ENCODE peak calls at places on chromosome 3, in five cellular contexts. One of them, this sample, is unnamed.

GRCh38 chr3:56787784-56788256 is 13.9 kb downstream of the ARHGEF3 start:
- DNase-seq in tibial artery: no peak
- DNase-seq in CD8-positive, alpha-beta T cell: peak
- DNase-seq in uterus: no peak
- DNase-seq in mucosa of descending colon: no peak
- DNase-seq in this sample: no peak

GRCh38 chr3:154904328-154904727 is 175.8 kb upstream of the MME start:
- DNase-seq in CD8-positive, alpha-beta T cell: no peak
- DNase-seq in mucosa of descending colon: peak
- DNase-seq in uterus: no peak
- DNase-seq in tibial artery: no peak
- DNase-seq in this sample: no peak

GRCh38 chr3:105130911-105131310 is 235.8 kb upstream of the ALCAM start:
- DNase-seq in uterus: no peak
- DNase-seq in CD8-positive, alpha-beta T cell: no peak
- DNase-seq in tibial artery: no peak
- DNase-seq in mucosa of descending colon: no peak
- DNase-seq in this sample: no peak

GRCh38 chr3:106797461-106797860 is 579.8 kb upstream of the CCDC54 start:
- DNase-seq in mucosa of descending colon: no peak
- DNase-seq in CD8-positive, alpha-beta T cell: no peak
- DNase-seq in uterus: no peak
- DNase-seq in tibial artery: no peak
- DNase-seq in this sample: no peak

GRCh38 chr3:98691897-98692296 is 71.2 kb upstream of the ST3GAL6 start:
- DNase-seq in tibial artery: no peak
- DNase-seq in CD8-positive, alpha-beta T cell: no peak
- DNase-seq in uterus: no peak
- DNase-seq in mucosa of descending colon: no peak
- DNase-seq in this sample: no peak

GRCh38 chr3:37671000-37671483 is 190.6 kb upstream of the CTDSPL start:
- DNase-seq in mucosa of descending colon: no peak
- DNase-seq in tibial artery: no peak
- DNase-seq in CD8-positive, alpha-beta T cell: no peak
- DNase-seq in uterus: no peak
- DNase-seq in this sample: no peak

GRCh38 chr3:138491971-138492370 is 57.6 kb downstream of the ESYT3 start:
- DNase-seq in uterus: no peak
- DNase-seq in mucosa of descending colon: no peak
- DNase-seq in tibial artery: no peak
- DNase-seq in CD8-positive, alpha-beta T cell: no peak
- DNase-seq in this sample: no peak

GRCh38 chr3:67016522-67017080 is 18.5 kb downstream of the KBTBD8 start:
- DNase-seq in CD8-positive, alpha-beta T cell: no peak
- DNase-seq in mucosa of descending colon: no peak
- DNase-seq in tibial artery: no peak
- DNase-seq in uterus: no peak
- DNase-seq in this sample: no peak

GRCh38 chr3:48411606-48412374 is 18.1 kb downstream of the PLXNB1 start:
- DNase-seq in CD8-positive, alpha-beta T cell: no peak
- DNase-seq in mucosa of descending colon: no peak
- DNase-seq in uterus: no peak
- DNase-seq in tibial artery: peak
- DNase-seq in this sample: peak

GRCh38 chr3:162719684-162720341 is 1223.2 kb downstream of the OTOL1 start:
- DNase-seq in tibial artery: no peak
- DNase-seq in CD8-positive, alpha-beta T cell: no peak
- DNase-seq in mucosa of descending colon: no peak
- DNase-seq in uterus: no peak
- DNase-seq in this sample: no peak

GRCh38 chr3:39150170-39150802 is 3.1 kb downstream of the CSRNP1 start:
- DNase-seq in tibial artery: peak
- DNase-seq in CD8-positive, alpha-beta T cell: no peak
- DNase-seq in uterus: no peak
- DNase-seq in mucosa of descending colon: no peak
- DNase-seq in this sample: no peak

GRCh38 chr3:129654126-129654525 is 47.6 kb upstream of the PLXND1 start:
- DNase-seq in CD8-positive, alpha-beta T cell: no peak
- DNase-seq in mucosa of descending colon: no peak
- DNase-seq in tibial artery: no peak
- DNase-seq in uterus: no peak
- DNase-seq in this sample: no peak

GRCh38 chr3:129650256-129650872 is 43.9 kb upstream of the PLXND1 start:
- DNase-seq in CD8-positive, alpha-beta T cell: peak
- DNase-seq in tibial artery: peak
- DNase-seq in uterus: peak
- DNase-seq in mucosa of descending colon: peak
- DNase-seq in this sample: peak

GRCh38 chr3:129648331-129648730 is 41.9 kb upstream of the PLXND1 start:
- DNase-seq in uterus: no peak
- DNase-seq in tibial artery: no peak
- DNase-seq in CD8-positive, alpha-beta T cell: no peak
- DNase-seq in mucosa of descending colon: no peak
- DNase-seq in this sample: no peak

GRCh38 chr3:129653019-129653418 is 46.5 kb upstream of the PLXND1 start:
- DNase-seq in tibial artery: no peak
- DNase-seq in mucosa of descending colon: no peak
- DNase-seq in uterus: no peak
- DNase-seq in CD8-positive, alpha-beta T cell: no peak
- DNase-seq in this sample: no peak

DNA sequence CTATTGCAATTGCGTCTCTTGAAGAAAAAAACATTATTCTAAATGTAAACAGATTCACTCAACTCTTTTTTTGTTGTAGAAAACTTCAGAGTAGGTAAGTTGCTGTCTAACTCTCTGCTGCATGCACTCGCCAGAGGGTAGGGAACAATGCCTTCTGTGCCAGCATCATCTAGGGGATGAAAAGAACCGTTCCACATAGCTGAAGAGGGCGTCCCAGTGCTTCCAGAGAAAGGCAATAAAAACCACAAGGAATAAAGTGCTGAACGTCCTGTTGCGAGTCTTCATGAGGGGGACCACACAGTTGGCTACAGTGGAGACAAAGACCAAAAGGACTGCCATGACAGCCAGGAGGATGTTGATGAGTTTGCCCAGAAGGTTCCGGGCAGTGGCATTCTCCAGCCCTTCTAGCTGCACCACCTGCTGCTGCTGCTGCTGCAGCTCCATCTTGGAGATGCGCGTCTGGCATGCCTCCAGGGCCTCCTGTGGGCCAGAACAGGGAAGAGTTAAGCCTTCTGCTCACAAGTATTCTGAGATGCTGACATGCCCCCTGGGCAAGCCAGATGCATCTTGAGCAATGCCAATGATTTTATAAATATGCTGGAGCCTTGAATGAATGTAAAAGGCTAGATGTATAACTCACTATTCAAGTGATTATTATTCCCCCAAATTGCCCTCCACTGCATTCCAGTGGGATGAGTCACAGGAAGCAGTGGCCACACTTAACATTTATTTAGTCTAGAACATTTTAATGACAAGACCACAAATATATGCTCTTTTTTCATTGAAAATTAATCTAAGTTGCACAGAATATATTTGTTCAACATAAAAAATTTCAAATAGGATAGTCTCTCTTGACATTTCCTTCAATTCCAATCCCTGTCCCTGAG is 45.1 kb upstream of the PLXND1 start:
- DNase-seq in CD8-positive, alpha-beta T cell: no peak
- DNase-seq in tibial artery: no peak
- DNase-seq in uterus: peak
- DNase-seq in mucosa of descending colon: no peak
- DNase-seq in this sample: no peak
- TF ChIP-seq CTCF in CD8-positive, alpha-beta T cell: no peak
- TF ChIP-seq CTCF in tibial artery: no peak
- TF ChIP-seq CTCF in uterus: no peak
- TF ChIP-seq CTCF in mucosa of descending colon: no peak
- TF ChIP-seq CTCF in this sample: no peak

DNA sequence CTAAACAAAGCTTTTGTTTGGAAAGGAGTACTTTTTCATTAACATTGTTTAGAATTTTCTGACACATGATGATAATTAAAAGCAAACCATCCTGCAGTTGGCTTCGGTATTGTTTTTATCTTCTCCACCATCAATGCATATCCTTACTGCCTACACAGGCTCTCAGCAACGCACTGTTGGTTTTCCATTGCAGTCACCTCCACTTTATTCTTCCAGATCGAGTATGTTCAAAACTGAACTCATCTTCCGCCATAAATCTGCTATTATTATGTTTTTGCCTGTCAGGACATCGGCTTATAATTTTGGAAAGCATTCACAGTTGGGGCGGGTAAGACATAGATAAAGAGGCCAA is 589 bp upstream of the SENP5 start:
- DNase-seq in uterus: no peak
- DNase-seq in CD8-positive, alpha-beta T cell: no peak
- DNase-seq in tibial artery: no peak
- DNase-seq in mucosa of descending colon: no peak
- DNase-seq in this sample: no peak
- H3K4me3 ChIP-seq in uterus: peak
- H3K4me3 ChIP-seq in CD8-positive, alpha-beta T cell: peak
- H3K4me3 ChIP-seq in tibial artery: peak
- H3K4me3 ChIP-seq in mucosa of descending colon: peak
- H3K4me3 ChIP-seq in this sample: peak

DNA sequence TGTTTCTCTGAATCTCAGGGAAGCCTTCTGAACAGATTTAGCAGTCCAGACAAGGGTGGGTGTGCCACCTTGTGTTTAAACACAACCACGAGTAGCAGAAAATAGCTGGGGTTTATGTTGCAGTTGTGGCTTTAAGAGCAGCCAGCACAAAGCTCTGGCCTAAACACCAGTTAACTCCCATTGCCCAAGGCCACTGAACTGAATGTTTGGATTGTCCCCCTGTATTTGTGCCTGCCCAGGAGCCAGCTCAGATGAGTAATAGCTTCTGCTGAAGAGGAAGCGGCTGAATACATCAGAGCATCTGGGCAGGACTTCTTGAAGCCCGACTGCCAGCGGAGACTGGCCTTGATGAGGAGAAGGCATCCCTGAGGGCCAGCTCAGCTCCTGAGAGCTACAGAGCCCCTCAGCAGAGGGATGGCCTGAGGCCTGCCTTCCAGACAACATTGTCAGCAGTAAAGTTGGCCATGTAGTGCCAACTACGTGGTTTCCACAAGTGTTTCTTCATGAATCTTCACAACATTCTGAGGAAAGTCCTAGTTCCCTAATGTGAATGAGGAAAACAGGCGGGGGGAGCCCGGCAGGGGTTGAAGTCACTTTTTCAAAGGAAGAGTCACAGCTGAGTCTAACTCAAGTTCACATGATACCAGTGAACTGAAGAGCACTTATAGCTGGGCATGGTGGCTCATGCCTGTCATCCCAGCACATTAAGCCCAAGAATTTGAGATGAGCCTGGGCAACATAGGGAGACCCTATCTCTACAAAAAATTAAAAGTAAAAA is 65.8 kb upstream of the ZBTB38 start:
- DNase-seq in CD8-positive, alpha-beta T cell: no peak
- DNase-seq in tibial artery: peak
- DNase-seq in uterus: no peak
- DNase-seq in mucosa of descending colon: no peak
- DNase-seq in this sample: no peak
- TF ChIP-seq CTCF in CD8-positive, alpha-beta T cell: no peak
- TF ChIP-seq CTCF in tibial artery: peak
- TF ChIP-seq CTCF in uterus: no peak
- TF ChIP-seq CTCF in mucosa of descending colon: no peak
- TF ChIP-seq CTCF in this sample: no peak

DNA sequence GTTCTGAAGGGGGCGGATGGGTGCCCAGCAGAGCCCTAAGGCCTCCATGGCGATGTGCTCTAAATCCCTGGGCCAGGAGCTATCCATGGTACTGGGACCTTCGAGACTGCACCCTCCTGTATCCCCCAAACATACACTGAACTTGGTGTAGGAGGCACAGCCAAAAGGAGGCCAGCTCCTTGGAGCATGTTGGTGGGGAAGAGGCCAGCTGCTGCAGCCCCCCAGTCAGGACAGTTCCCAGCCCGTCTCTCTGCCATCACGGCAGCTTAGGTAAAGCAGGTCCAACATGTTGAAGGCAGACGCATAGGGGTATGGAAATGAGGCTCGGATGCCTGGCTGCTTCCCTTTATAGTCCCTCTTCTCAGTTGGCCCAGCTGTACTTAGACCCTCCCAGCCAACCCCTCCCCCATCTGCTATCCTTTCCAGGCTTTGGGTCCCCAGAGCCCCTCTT is 1.8 kb downstream of the CAMKV start:
- DNase-seq in tibial artery: no peak
- DNase-seq in CD8-positive, alpha-beta T cell: no peak
- DNase-seq in mucosa of descending colon: peak
- DNase-seq in uterus: no peak
- DNase-seq in this sample: no peak
- H3K4me3 ChIP-seq in tibial artery: no peak
- H3K4me3 ChIP-seq in CD8-positive, alpha-beta T cell: no peak
- H3K4me3 ChIP-seq in mucosa of descending colon: no peak
- H3K4me3 ChIP-seq in uterus: no peak
- H3K4me3 ChIP-seq in this sample: no peak

DNA sequence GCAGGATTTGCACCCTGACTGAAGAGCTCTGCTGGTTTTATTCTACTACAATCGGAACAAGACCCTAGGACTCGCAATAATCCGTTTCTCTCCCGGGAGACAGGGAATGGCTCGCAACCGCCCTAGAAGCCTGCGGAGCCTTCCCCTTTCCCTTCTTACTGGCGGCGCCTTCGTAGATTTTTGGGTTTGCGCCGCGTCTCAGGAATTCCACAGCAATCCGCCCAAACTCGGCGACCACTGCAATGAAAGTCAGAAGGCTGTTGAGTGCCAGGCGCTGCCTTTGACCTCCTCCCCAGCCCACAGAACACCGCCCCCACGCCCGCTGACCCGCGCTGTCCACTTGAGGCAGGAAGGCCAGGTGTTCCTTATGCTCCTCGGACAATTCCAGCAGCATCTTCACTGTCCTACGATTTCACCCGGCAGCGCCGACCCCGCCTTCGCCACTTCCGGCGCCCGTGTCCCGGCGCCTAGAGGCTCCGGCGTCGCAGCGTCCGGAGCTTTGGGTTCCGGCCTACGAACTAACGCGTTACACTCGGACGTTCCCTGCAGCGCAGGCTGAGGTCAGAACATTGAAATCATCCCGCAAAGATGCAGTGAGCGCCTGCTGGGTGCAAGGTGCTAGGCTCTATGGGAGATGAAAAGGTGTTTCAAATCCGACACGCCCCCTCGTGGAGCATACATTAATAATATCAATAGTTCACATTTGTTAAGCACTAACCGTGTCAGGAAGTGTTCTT is at the start of gene COMMD2:
- DNase-seq in uterus: peak
- DNase-seq in mucosa of descending colon: peak
- DNase-seq in tibial artery: peak
- DNase-seq in CD8-positive, alpha-beta T cell: peak
- DNase-seq in this sample: peak
- TF ChIP-seq CTCF in uterus: peak
- TF ChIP-seq CTCF in mucosa of descending colon: no peak
- TF ChIP-seq CTCF in tibial artery: peak
- TF ChIP-seq CTCF in CD8-positive, alpha-beta T cell: peak
- TF ChIP-seq CTCF in this sample: no peak

DNA sequence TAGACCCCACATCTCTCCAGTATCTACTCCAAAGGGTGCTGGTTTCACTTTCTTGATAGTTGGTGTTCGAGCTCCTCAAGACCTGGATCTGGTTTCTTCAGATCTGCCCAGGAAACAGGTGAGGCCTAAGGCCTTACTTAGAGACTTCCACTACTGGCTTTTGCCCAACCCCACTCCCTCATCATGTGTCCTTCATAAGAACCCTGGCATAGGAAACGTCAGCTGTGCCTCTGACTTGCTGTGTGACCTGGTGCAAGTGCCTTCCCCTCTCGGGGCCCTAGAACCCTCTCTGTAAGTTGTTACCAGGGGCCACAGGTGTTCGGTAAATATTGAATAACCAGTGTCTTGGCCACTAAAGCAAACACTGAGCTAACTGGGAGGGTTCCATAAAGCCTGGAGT is 3.9 kb downstream of the OXTR start:
- DNase-seq in uterus: no peak
- DNase-seq in mucosa of descending colon: no peak
- DNase-seq in tibial artery: no peak
- DNase-seq in CD8-positive, alpha-beta T cell: no peak
- DNase-seq in this sample: no peak
- H3K4me3 ChIP-seq in uterus: no peak
- H3K4me3 ChIP-seq in mucosa of descending colon: no peak
- H3K4me3 ChIP-seq in tibial artery: no peak
- H3K4me3 ChIP-seq in CD8-positive, alpha-beta T cell: no peak
- H3K4me3 ChIP-seq in this sample: no peak